ENCODE peak calls at places on chromosomes 7 and 10, in nine cellular contexts. S, E, Y, F, K, Q, A, O and V are unnamed samples.

GRCh38 chr7:37765872-37766525 is 82.4 kb upstream of the NME8 start:
- DNase-seq in S (peak; percentile 53), E (no peak), Y (no peak), F (no peak), K (no peak), Q (no peak), A (peak; percentile 70), O (no peak), V (no peak)

GRCh38 chr7:116030626-116031276 is at the start of gene TFEC:
- DNase-seq in S (no peak), E (no peak), Y (no peak), F (no peak), K (no peak), Q (no peak), A (no peak), O (peak; percentile 62), V (no peak)

GRCh38 chr10:96690755-96691730 is 29.3 kb downstream of the PIK3AP1 start:
- DNase-seq in S (no peak), E (no peak), Y (no peak), F (no peak), K (no peak), Q (no peak), A (no peak), O (no peak), V (no peak)

GRCh38 chr7:77413861-77414424 is 2.2 kb downstream of the GSAP start:
- DNase-seq in S (no peak), E (no peak), Y (no peak), F (no peak), K (no peak), Q (no peak), A (no peak), O (no peak), V (no peak)

GRCh38 chr7:158274404-158274811 is 313.2 kb downstream of the PTPRN2 start:
- DNase-seq in S (no peak), E (no peak), Y (no peak), F (no peak), K (no peak), Q (no peak), A (no peak), O (no peak), V (peak; percentile 23)

GRCh38 chr7:113915991-113916390 is 2.8 kb downstream of the PPP1R3A start:
- DNase-seq in S (no peak), E (no peak), Y (no peak), F (no peak), K (no peak), Q (no peak), A (no peak), O (no peak), V (no peak)

GRCh38 chr7:140041626-140042385 is 20.9 kb downstream of the PARP12 start:
- DNase-seq in S (no peak), E (no peak), Y (no peak), F (no peak), K (no peak), Q (no peak), A (no peak), O (peak; percentile 73), V (no peak)

GRCh38 chr7:51027256-51028127 is 244.8 kb upstream of the GRB10 start:
- DNase-seq in S (no peak), E (no peak), Y (no peak), F (no peak), K (no peak), Q (no peak), A (no peak), O (no peak), V (no peak)

GRCh38 chr7:107467972-107468371 is 1.9 kb upstream of the GPR22 start:
- DNase-seq in S (no peak), E (no peak), Y (no peak), F (no peak), K (no peak), Q (no peak), A (no peak), O (no peak), V (no peak)

GRCh38 chr7:30164567-30164966 is 29.8 kb downstream of the MTURN start:
- DNase-seq in S (no peak), E (no peak), Y (peak; percentile 47), F (no peak), K (peak; percentile 73), Q (no peak), A (peak; percentile 56), O (peak; percentile 75), V (no peak)

GRCh38 chr10:63611078-63611477 is 89.9 kb downstream of the REEP3 start:
- DNase-seq in S (no peak), E (no peak), Y (no peak), F (no peak), K (no peak), Q (no peak), A (no peak), O (peak; percentile 29), V (no peak)

GRCh38 chr10:62109532-62110293 is 158.9 kb downstream of the RTKN2 start:
- DNase-seq in S (no peak), E (no peak), Y (no peak), F (no peak), K (no peak), Q (no peak), A (peak; percentile 42), O (no peak), V (no peak)

GRCh38 chr7:129567377-129567776 is 44.1 kb upstream of the NRF1 start:
- DNase-seq in S (no peak), E (no peak), Y (no peak), F (no peak), K (no peak), Q (no peak), A (no peak), O (no peak), V (no peak)

GRCh38 chr7:23246540-23246939 is at the start of gene GPNMB:
- DNase-seq in S (no peak), E (peak; percentile 15), Y (no peak), F (no peak), K (no peak), Q (no peak), A (no peak), O (peak; percentile 13), V (no peak)

GRCh38 chr10:121734517-121735137 is 136.4 kb upstream of the FGFR2 start:
- DNase-seq in S (no peak), E (no peak), Y (no peak), F (no peak), K (peak; percentile 8), Q (no peak), A (peak; percentile 67), O (peak; percentile 39), V (no peak)

GRCh38 chr7:153943428-153944370 is 108.5 kb upstream of the DPP6 start:
- DNase-seq in S (no peak), E (no peak), Y (no peak), F (no peak), K (peak; percentile 58), Q (no peak), A (no peak), O (no peak), V (no peak)

GRCh38 chr10:3465406-3465891 is 292.9 kb upstream of the PITRM1 start:
- DNase-seq in S (no peak), E (no peak), Y (no peak), F (no peak), K (no peak), Q (no peak), A (no peak), O (peak; percentile 75), V (no peak)

GRCh38 chr10:24240001-24240751 is 31.2 kb downstream of the KIAA1217 start:
- DNase-seq in S (no peak), E (no peak), Y (no peak), F (no peak), K (no peak), Q (no peak), A (no peak), O (no peak), V (no peak)

GRCh38 chr10:3452683-3453388 is 280.3 kb upstream of the PITRM1 start:
- DNase-seq in S (no peak), E (peak; percentile 65), Y (no peak), F (no peak), K (no peak), Q (no peak), A (no peak), O (peak; percentile 81), V (no peak)

GRCh38 chr10:117663750-117664149 is 121.2 kb downstream of the EMX2 start:
- DNase-seq in S (no peak), E (no peak), Y (no peak), F (no peak), K (no peak), Q (no peak), A (peak; percentile 84), O (no peak), V (no peak)